ENCODE peak calls at places on chromosomes 16 and 17, in six cellular contexts. One of them, this sample, is unnamed.

GRCh38 chr16:85259115-85259830 is 147.0 kb upstream of the CIBAR2 start:
- DNase-seq in transverse colon: no peak
- DNase-seq in right lobe of liver: no peak
- DNase-seq in IMR-90: no peak
- DNase-seq in psoas muscle: no peak
- DNase-seq in uterus: no peak
- DNase-seq in this sample: no peak

GRCh38 chr16:8863594-8864424 is 5.0 kb downstream of the CARHSP1 start:
- DNase-seq in IMR-90: no peak
- DNase-seq in transverse colon: peak
- DNase-seq in uterus: no peak
- DNase-seq in right lobe of liver: peak
- DNase-seq in psoas muscle: peak
- DNase-seq in this sample: no peak

GRCh38 chr17:76382803-76383644 is 1.4 kb upstream of the SPHK1 start:
- DNase-seq in uterus: no peak
- DNase-seq in IMR-90: peak
- DNase-seq in right lobe of liver: no peak
- DNase-seq in psoas muscle: no peak
- DNase-seq in transverse colon: peak
- DNase-seq in this sample: no peak

GRCh38 chr17:31857920-31858646 is 961 bp downstream of the COPRS start:
- DNase-seq in IMR-90: no peak
- DNase-seq in uterus: no peak
- DNase-seq in right lobe of liver: no peak
- DNase-seq in psoas muscle: no peak
- DNase-seq in transverse colon: no peak
- DNase-seq in this sample: no peak

GRCh38 chr16:814974-815373 is 14.4 kb upstream of the GNG13 start:
- DNase-seq in psoas muscle: no peak
- DNase-seq in IMR-90: peak
- DNase-seq in right lobe of liver: no peak
- DNase-seq in uterus: no peak
- DNase-seq in transverse colon: no peak
- DNase-seq in this sample: peak

GRCh38 chr16:50491516-50491915 is 56.7 kb upstream of the NKD1 start:
- DNase-seq in IMR-90: no peak
- DNase-seq in transverse colon: no peak
- DNase-seq in psoas muscle: no peak
- DNase-seq in uterus: no peak
- DNase-seq in right lobe of liver: no peak
- DNase-seq in this sample: no peak

GRCh38 chr16:27441276-27441675 is 39.3 kb downstream of the IL21R start:
- DNase-seq in transverse colon: no peak
- DNase-seq in uterus: no peak
- DNase-seq in psoas muscle: no peak
- DNase-seq in IMR-90: no peak
- DNase-seq in right lobe of liver: no peak
- DNase-seq in this sample: no peak

GRCh38 chr17:48604770-48605329 is at the start of gene HOXB6:
- DNase-seq in uterus: no peak
- DNase-seq in right lobe of liver: no peak
- DNase-seq in psoas muscle: no peak
- DNase-seq in IMR-90: no peak
- DNase-seq in transverse colon: peak
- DNase-seq in this sample: no peak

GRCh38 chr17:32658470-32659418 is 172.0 kb downstream of the CDK5R1 start:
- DNase-seq in psoas muscle: no peak
- DNase-seq in IMR-90: no peak
- DNase-seq in right lobe of liver: no peak
- DNase-seq in uterus: no peak
- DNase-seq in transverse colon: no peak
- DNase-seq in this sample: no peak

GRCh38 chr17:10729334-10730193 is at the start of gene TMEM220:
- DNase-seq in IMR-90: peak
- DNase-seq in right lobe of liver: peak
- DNase-seq in psoas muscle: peak
- DNase-seq in uterus: peak
- DNase-seq in transverse colon: peak
- DNase-seq in this sample: peak

GRCh38 chr17:55308613-55309332 is 44.0 kb downstream of the HLF start:
- DNase-seq in transverse colon: no peak
- DNase-seq in right lobe of liver: no peak
- DNase-seq in IMR-90: no peak
- DNase-seq in uterus: no peak
- DNase-seq in psoas muscle: no peak
- DNase-seq in this sample: no peak

GRCh38 chr17:34171245-34171818 is 83.8 kb upstream of the CCL2 start:
- DNase-seq in right lobe of liver: peak
- DNase-seq in psoas muscle: peak
- DNase-seq in IMR-90: peak
- DNase-seq in transverse colon: peak
- DNase-seq in uterus: peak
- DNase-seq in this sample: no peak

GRCh38 chr17:63680700-63681099 is 19.2 kb downstream of the LIMD2 start:
- DNase-seq in psoas muscle: no peak
- DNase-seq in right lobe of liver: no peak
- DNase-seq in uterus: no peak
- DNase-seq in transverse colon: no peak
- DNase-seq in IMR-90: no peak
- DNase-seq in this sample: no peak

GRCh38 chr17:68449021-68449739 is 8.1 kb downstream of the WIPI1 start:
- DNase-seq in IMR-90: no peak
- DNase-seq in psoas muscle: no peak
- DNase-seq in right lobe of liver: no peak
- DNase-seq in transverse colon: no peak
- DNase-seq in uterus: no peak
- DNase-seq in this sample: no peak

GRCh38 chr17:7590743-7591142 is 849 bp upstream of the SOX15 start:
- DNase-seq in right lobe of liver: no peak
- DNase-seq in uterus: no peak
- DNase-seq in transverse colon: no peak
- DNase-seq in psoas muscle: peak
- DNase-seq in IMR-90: peak
- DNase-seq in this sample: no peak

GRCh38 chr17:11285946-11286345 is 44.9 kb downstream of the SHISA6 start:
- DNase-seq in transverse colon: no peak
- DNase-seq in right lobe of liver: no peak
- DNase-seq in psoas muscle: no peak
- DNase-seq in uterus: no peak
- DNase-seq in IMR-90: no peak
- DNase-seq in this sample: no peak

GRCh38 chr16:19524356-19524865 is 669 bp downstream of the CCP110 start:
- DNase-seq in psoas muscle: no peak
- DNase-seq in IMR-90: no peak
- DNase-seq in uterus: no peak
- DNase-seq in transverse colon: no peak
- DNase-seq in right lobe of liver: no peak
- DNase-seq in this sample: no peak

GRCh38 chr17:36641331-36641876 is 40.0 kb downstream of the MRM1 start:
- DNase-seq in psoas muscle: no peak
- DNase-seq in transverse colon: no peak
- DNase-seq in right lobe of liver: no peak
- DNase-seq in uterus: no peak
- DNase-seq in IMR-90: no peak
- DNase-seq in this sample: no peak

GRCh38 chr17:66302761-66303626 is 581 bp downstream of the PRKCA start:
- DNase-seq in IMR-90: peak
- DNase-seq in uterus: peak
- DNase-seq in right lobe of liver: peak
- DNase-seq in transverse colon: peak
- DNase-seq in psoas muscle: peak
- DNase-seq in this sample: no peak

GRCh38 chr17:46770439-46770817 is 48.1 kb downstream of the WNT3 start:
- DNase-seq in uterus: no peak
- DNase-seq in transverse colon: no peak
- DNase-seq in IMR-90: no peak
- DNase-seq in psoas muscle: no peak
- DNase-seq in right lobe of liver: no peak
- DNase-seq in this sample: no peak

GRCh38 chr17:19448341-19449268 is 37.6 kb downstream of the RNF112 start:
- DNase-seq in right lobe of liver: no peak
- DNase-seq in psoas muscle: no peak
- DNase-seq in IMR-90: peak
- DNase-seq in uterus: peak
- DNase-seq in transverse colon: no peak
- DNase-seq in this sample: peak

GRCh38 chr17:30093463-30094147 is 23.0 kb upstream of the NSRP1 start:
- DNase-seq in right lobe of liver: no peak
- DNase-seq in psoas muscle: peak
- DNase-seq in uterus: no peak
- DNase-seq in transverse colon: peak
- DNase-seq in IMR-90: peak
- DNase-seq in this sample: no peak

GRCh38 chr17:17669081-17669850 is 12.0 kb upstream of the RAI1 start:
- DNase-seq in transverse colon: no peak
- DNase-seq in uterus: no peak
- DNase-seq in IMR-90: peak
- DNase-seq in psoas muscle: peak
- DNase-seq in right lobe of liver: no peak
- DNase-seq in this sample: no peak

GRCh38 chr16:31714899-31715504 is 158.6 kb upstream of the ZNF267 start:
- DNase-seq in psoas muscle: no peak
- DNase-seq in transverse colon: no peak
- DNase-seq in uterus: no peak
- DNase-seq in right lobe of liver: no peak
- DNase-seq in IMR-90: no peak
- DNase-seq in this sample: no peak

GRCh38 chr16:57532251-57532625 is 4.1 kb downstream of the CCDC102A start:
- DNase-seq in transverse colon: peak
- DNase-seq in IMR-90: no peak
- DNase-seq in uterus: no peak
- DNase-seq in right lobe of liver: peak
- DNase-seq in psoas muscle: no peak
- DNase-seq in this sample: no peak

DNA sequence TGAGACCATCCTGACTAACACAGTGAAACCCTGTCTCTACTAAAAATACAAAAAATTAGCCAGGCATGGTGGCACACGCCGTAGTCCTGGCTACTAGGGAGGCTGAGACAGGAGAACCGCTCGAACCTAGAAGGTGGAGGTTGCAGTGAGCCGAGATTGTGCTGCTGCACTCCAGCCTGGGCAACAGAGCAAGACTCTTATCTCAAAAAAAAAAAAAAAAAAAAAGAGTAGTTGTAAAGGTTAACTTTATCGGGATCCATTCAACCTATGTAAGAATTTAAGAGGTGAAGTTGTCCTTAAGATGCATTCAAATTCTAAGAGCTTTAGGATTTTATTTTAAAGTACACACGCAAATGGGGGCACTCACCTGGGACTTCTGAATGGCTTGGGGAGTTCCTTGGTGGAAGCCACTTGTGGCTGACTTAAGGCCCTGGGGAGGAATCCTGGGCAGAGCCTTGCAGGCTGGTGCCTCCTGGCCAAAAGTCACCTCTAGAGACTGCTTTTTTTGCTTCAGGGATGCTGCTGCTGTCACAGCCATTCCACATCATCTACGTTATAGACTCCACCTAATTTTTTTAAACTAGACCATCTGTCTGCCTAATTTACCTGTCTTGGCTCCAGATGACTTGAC is 3.3 kb downstream of the CTCF start:
- DNase-seq in right lobe of liver: no peak
- DNase-seq in psoas muscle: no peak
- DNase-seq in uterus: no peak
- DNase-seq in IMR-90: no peak
- DNase-seq in transverse colon: no peak
- DNase-seq in this sample: no peak
- H3K4me3 ChIP-seq in right lobe of liver: no peak
- H3K4me3 ChIP-seq in psoas muscle: no peak
- H3K4me3 ChIP-seq in uterus: no peak
- H3K4me3 ChIP-seq in IMR-90: no peak
- H3K4me3 ChIP-seq in transverse colon: no peak
- H3K4me3 ChIP-seq in this sample: no peak

GRCh38 chr16:3849751-3850543 is 30.6 kb downstream of the CREBBP start:
- DNase-seq in IMR-90: no peak
- DNase-seq in uterus: no peak
- DNase-seq in transverse colon: no peak
- DNase-seq in psoas muscle: no peak
- DNase-seq in right lobe of liver: no peak
- DNase-seq in this sample: no peak

GRCh38 chr16:3841729-3842508 is 38.6 kb downstream of the CREBBP start:
- DNase-seq in right lobe of liver: no peak
- DNase-seq in IMR-90: no peak
- DNase-seq in transverse colon: no peak
- DNase-seq in uterus: no peak
- DNase-seq in psoas muscle: no peak
- DNase-seq in this sample: no peak

GRCh38 chr16:3842994-3843393 is 37.5 kb downstream of the CREBBP start:
- DNase-seq in transverse colon: no peak
- DNase-seq in uterus: no peak
- DNase-seq in IMR-90: no peak
- DNase-seq in psoas muscle: no peak
- DNase-seq in right lobe of liver: peak
- DNase-seq in this sample: no peak

GRCh38 chr16:3846595-3847091 is 33.9 kb downstream of the CREBBP start:
- DNase-seq in right lobe of liver: no peak
- DNase-seq in IMR-90: no peak
- DNase-seq in transverse colon: no peak
- DNase-seq in psoas muscle: no peak
- DNase-seq in uterus: no peak
- DNase-seq in this sample: no peak

GRCh38 chr16:3846087-3846486 is 34.4 kb downstream of the CREBBP start:
- DNase-seq in transverse colon: no peak
- DNase-seq in uterus: no peak
- DNase-seq in right lobe of liver: no peak
- DNase-seq in IMR-90: no peak
- DNase-seq in psoas muscle: no peak
- DNase-seq in this sample: no peak
- H3K27ac ChIP-seq in transverse colon: no peak
- H3K27ac ChIP-seq in uterus: no peak
- H3K27ac ChIP-seq in right lobe of liver: no peak
- H3K27ac ChIP-seq in IMR-90: no peak
- H3K27ac ChIP-seq in psoas muscle: no peak
- H3K27ac ChIP-seq in this sample: no peak

DNA sequence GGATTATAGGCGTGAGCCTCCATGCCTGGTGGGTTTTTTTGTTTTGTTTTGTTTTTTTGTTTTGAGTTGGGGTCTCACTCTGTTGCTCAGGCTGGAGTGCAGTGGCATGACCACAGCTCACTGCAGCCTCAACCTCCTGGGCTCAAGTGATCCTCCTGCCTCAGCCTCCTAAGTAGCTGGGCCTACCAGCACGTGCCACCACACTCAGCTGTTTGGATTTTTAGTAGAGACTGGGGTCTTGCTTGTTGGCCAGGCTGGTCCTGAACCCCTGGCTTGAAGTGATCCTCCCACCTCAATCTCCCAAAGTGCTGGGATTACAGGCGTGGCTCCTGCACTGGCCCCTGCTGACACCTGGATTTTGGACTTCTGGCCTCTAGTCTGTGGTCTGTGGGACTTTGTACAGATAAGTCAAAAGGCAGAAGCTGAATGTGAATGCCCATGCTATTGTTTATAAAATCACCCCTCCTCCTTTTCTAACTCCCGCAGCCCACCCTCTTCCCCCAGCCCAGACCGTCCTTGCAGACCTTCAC is 5.7 kb downstream of the SNAI3 start:
- DNase-seq in psoas muscle: no peak
- DNase-seq in uterus: no peak
- DNase-seq in transverse colon: no peak
- DNase-seq in right lobe of liver: no peak
- DNase-seq in IMR-90: no peak
- DNase-seq in this sample: no peak
- H3K4me3 ChIP-seq in psoas muscle: no peak
- H3K4me3 ChIP-seq in uterus: no peak
- H3K4me3 ChIP-seq in transverse colon: no peak
- H3K4me3 ChIP-seq in right lobe of liver: no peak
- H3K4me3 ChIP-seq in IMR-90: no peak
- H3K4me3 ChIP-seq in this sample: no peak

GRCh38 chr17:41635121-41636097 is 11.0 kb upstream of the KRT17 start:
- DNase-seq in right lobe of liver: no peak
- DNase-seq in transverse colon: no peak
- DNase-seq in uterus: peak
- DNase-seq in IMR-90: no peak
- DNase-seq in psoas muscle: no peak
- DNase-seq in this sample: no peak
- H3K27ac ChIP-seq in right lobe of liver: no peak
- H3K27ac ChIP-seq in transverse colon: no peak
- H3K27ac ChIP-seq in uterus: no peak
- H3K27ac ChIP-seq in IMR-90: no peak
- H3K27ac ChIP-seq in psoas muscle: no peak
- H3K27ac ChIP-seq in this sample: no peak

This sample was measured in AG04450.